ENCODE peak calls at places on chromosome 10, in four cellular contexts. One of them, this sample, is unnamed.

GRCh38 chr10:90930971-90931841 is 10.3 kb upstream of the ANKRD1 start:
- DNase-seq in K562: no peak
- DNase-seq in GM12878: no peak
- DNase-seq in HepG2: peak; percentile 96
- DNase-seq in this sample: peak; percentile 52

GRCh38 chr10:79562135-79562756 is 2.0 kb upstream of the SFTPA2 start:
- DNase-seq in K562: peak; percentile 78
- DNase-seq in GM12878: no peak
- DNase-seq in HepG2: peak; percentile 36
- DNase-seq in this sample: peak; percentile 74

GRCh38 chr10:48574322-48574796 is 30.5 kb downstream of the ARHGAP22 start:
- DNase-seq in K562: no peak
- DNase-seq in GM12878: no peak
- DNase-seq in HepG2: no peak
- DNase-seq in this sample: no peak

GRCh38 chr10:19762026-19762425 is 54.2 kb upstream of the PLXDC2 start:
- DNase-seq in K562: no peak
- DNase-seq in GM12878: no peak
- DNase-seq in HepG2: no peak
- DNase-seq in this sample: no peak

GRCh38 chr10:127734753-127735152 is 2.2 kb upstream of the FOXI2 start:
- DNase-seq in K562: no peak
- DNase-seq in GM12878: no peak
- DNase-seq in HepG2: no peak
- DNase-seq in this sample: no peak

GRCh38 chr10:125153693-125154490 is 6.5 kb downstream of the CTBP2 start:
- DNase-seq in K562: no peak
- DNase-seq in GM12878: no peak
- DNase-seq in HepG2: no peak
- DNase-seq in this sample: no peak

GRCh38 chr10:56116684-56117083 is 244.4 kb downstream of the ZWINT start:
- DNase-seq in K562: no peak
- DNase-seq in GM12878: no peak
- DNase-seq in HepG2: peak; percentile 2
- DNase-seq in this sample: no peak

GRCh38 chr10:16992611-16993119 is 136.9 kb downstream of the CUBN start:
- DNase-seq in K562: no peak
- DNase-seq in GM12878: no peak
- DNase-seq in HepG2: no peak
- DNase-seq in this sample: no peak

GRCh38 chr10:130726996-130727725 is 584.4 kb downstream of the TCERG1L start:
- DNase-seq in K562: no peak
- DNase-seq in GM12878: no peak
- DNase-seq in HepG2: no peak
- DNase-seq in this sample: no peak

GRCh38 chr10:6018422-6018821 is 41.1 kb upstream of the IL15RA start:
- DNase-seq in K562: no peak
- DNase-seq in GM12878: no peak
- DNase-seq in HepG2: no peak
- DNase-seq in this sample: no peak

GRCh38 chr10:14362098-14362497 is 31.4 kb upstream of the FRMD4A start:
- DNase-seq in K562: no peak
- DNase-seq in GM12878: no peak
- DNase-seq in HepG2: no peak
- DNase-seq in this sample: no peak

GRCh38 chr10:115942106-115942505 is 330.9 kb downstream of the GFRA1 start:
- DNase-seq in K562: no peak
- DNase-seq in GM12878: no peak
- DNase-seq in HepG2: no peak
- DNase-seq in this sample: no peak

GRCh38 chr10:28094121-28094520 is 95.2 kb upstream of the ODAD2 start:
- DNase-seq in K562: no peak
- DNase-seq in GM12878: no peak
- DNase-seq in HepG2: no peak
- DNase-seq in this sample: no peak

GRCh38 chr10:28091913-28092312 is 93.0 kb upstream of the ODAD2 start:
- DNase-seq in K562: no peak
- DNase-seq in GM12878: no peak
- DNase-seq in HepG2: no peak
- DNase-seq in this sample: no peak

GRCh38 chr10:28087675-28088351 is 88.9 kb upstream of the ODAD2 start:
- DNase-seq in K562: no peak
- DNase-seq in GM12878: no peak
- DNase-seq in HepG2: no peak
- DNase-seq in this sample: no peak

GRCh38 chr10:28089467-28089866 is 90.6 kb upstream of the ODAD2 start:
- DNase-seq in K562: no peak
- DNase-seq in GM12878: no peak
- DNase-seq in HepG2: no peak
- DNase-seq in this sample: no peak

GRCh38 chr10:28090506-28090905 is 91.6 kb upstream of the ODAD2 start:
- DNase-seq in K562: no peak
- DNase-seq in GM12878: no peak
- DNase-seq in HepG2: no peak
- DNase-seq in this sample: no peak
- TF ChIP-seq ETV6 in K562: no peak
- TF ChIP-seq ETV6 in GM12878: no peak
- TF ChIP-seq ETV6 in HepG2: no peak
- TF ChIP-seq ETV6 in this sample: no peak

GRCh38 chr10:86585037-86585725 is 63.6 kb upstream of the WAPL start:
- DNase-seq in K562: peak; percentile 70
- DNase-seq in GM12878: peak; percentile 38
- DNase-seq in HepG2: peak; percentile 57
- DNase-seq in this sample: peak; percentile 90
- TF ChIP-seq ATF2 in K562: no peak
- TF ChIP-seq ATF2 in GM12878: no peak
- TF ChIP-seq ATF2 in HepG2: no peak
- TF ChIP-seq ATF2 in this sample: no peak

GRCh38 chr10:69222157-69223027 is 2.3 kb downstream of the HKDC1 start:
- DNase-seq in K562: peak; percentile 93
- DNase-seq in GM12878: peak; percentile 88
- DNase-seq in HepG2: peak; percentile 62
- DNase-seq in this sample: peak; percentile 43
- TF ChIP-seq ETV6 in K562: no peak
- TF ChIP-seq ETV6 in GM12878: no peak
- TF ChIP-seq ETV6 in HepG2: no peak
- TF ChIP-seq ETV6 in this sample: no peak

DNA sequence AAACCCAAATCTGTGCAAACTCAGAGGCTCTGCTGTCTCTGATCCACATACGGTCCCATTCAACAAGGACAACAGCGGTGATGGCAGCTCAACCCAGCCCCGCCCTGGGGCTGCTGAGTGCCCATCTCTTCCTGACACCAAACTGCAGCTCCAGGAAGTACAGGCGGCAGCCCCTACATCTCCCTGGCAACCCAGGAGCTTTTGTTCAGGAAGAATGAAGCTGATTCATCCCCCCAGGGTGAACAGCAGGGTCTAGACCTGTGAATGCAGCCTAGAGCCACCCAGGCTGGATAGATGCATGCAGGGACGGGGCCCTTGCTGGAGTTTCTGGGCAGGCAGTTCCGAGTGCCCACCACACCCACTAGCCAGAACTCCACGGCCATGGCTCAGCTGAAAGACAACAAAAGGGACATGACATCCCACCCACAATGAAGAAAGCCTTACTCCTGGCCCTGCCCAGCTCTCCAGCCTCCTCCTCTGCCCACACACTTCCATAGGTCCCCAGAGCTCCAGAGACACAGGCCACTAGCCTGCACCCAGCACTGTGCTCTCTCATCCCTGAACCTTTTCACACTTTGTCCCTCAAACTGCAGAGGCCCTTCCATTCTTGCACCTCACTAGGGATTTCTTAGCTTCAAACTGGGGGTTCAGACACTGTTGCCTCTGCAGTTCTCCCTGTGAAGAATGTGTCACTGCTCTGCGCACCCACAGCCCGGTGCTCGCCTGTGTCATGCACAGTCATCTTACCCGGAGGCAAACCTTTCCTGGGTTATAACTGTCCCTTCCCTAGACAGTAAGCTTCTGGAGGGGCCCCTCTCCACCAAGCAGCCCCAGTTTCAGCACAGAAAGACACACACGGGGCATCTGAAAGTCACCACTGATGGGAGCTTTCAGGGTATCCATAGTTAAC is 99.1 kb downstream of the GRID1 start:
- DNase-seq in K562: no peak
- DNase-seq in GM12878: no peak
- DNase-seq in HepG2: no peak
- DNase-seq in this sample: no peak
- TF ChIP-seq ATF2 in K562: no peak
- TF ChIP-seq ATF2 in GM12878: no peak
- TF ChIP-seq ATF2 in HepG2: no peak
- TF ChIP-seq ATF2 in this sample: no peak

This sample was measured in WTC11.